ENCODE peak calls at places on chromosomes 6 and 20, in nine cellular contexts. E is CD8-positive, alpha-beta memory T cell; N is effector memory CD4-positive, alpha-beta T cell; M is lower lobe of right lung; V is fibroblast of lung; T is GM23338; R is mucosa of descending colon; Q is tibial artery; O is CD4-positive, CD25-positive, alpha-beta regulatory T cell. F is an unnamed sample. For H3K4me1, the result is how much of the 10 kb centered on the place peaks cover.

GRCh38 chr6:124882580-124883393 is 79.5 kb upstream of the RNF217 start:
- DNase-seq in E (no peak), N (no peak), M (no peak), V (peak), T (no peak), R (no peak), Q (no peak), O (no peak), F (no peak)

GRCh38 chr6:137304020-137304780 is 85.0 kb upstream of the IFNGR1 start:
- DNase-seq in E (no peak), N (no peak), M (no peak), V (no peak), T (no peak), R (no peak), Q (no peak), O (no peak), F (no peak)

GRCh38 chr20:34549291-34549928 is 9.1 kb upstream of the MAP1LC3A start:
- DNase-seq in E (no peak), N (no peak), M (no peak), V (no peak), T (peak), R (peak), Q (no peak), O (peak), F (peak)

GRCh38 chr6:16872543-16873230 is 111.4 kb upstream of the ATXN1 start:
- DNase-seq in E (no peak), N (no peak), M (no peak), V (no peak), T (peak), R (no peak), Q (no peak), O (no peak), F (no peak)

GRCh38 chr20:19774086-19774933 is 16.3 kb downstream of the RIN2 start:
- DNase-seq in E (no peak), N (no peak), M (no peak), V (no peak), T (no peak), R (no peak), Q (no peak), O (no peak), F (no peak)

GRCh38 chr6:96520851-96521115 is 823 bp upstream of the UFL1 start:
- DNase-seq in E (no peak), N (no peak), M (no peak), V (no peak), T (no peak), R (no peak), Q (no peak), O (peak), F (no peak)

GRCh38 chr20:51404297-51405060 is 138.0 kb downstream of the NFATC2 start:
- DNase-seq in E (peak), N (peak), M (no peak), V (no peak), T (no peak), R (peak), Q (no peak), O (peak), F (peak)

GRCh38 chr6:139891471-139891870 is 517.0 kb upstream of the CITED2 start:
- DNase-seq in E (no peak), N (no peak), M (no peak), V (no peak), T (no peak), R (no peak), Q (no peak), O (no peak), F (no peak)

GRCh38 chr6:160375561-160375949 is 27.4 kb downstream of the SLC22A3 start:
- DNase-seq in E (no peak), N (no peak), M (no peak), V (no peak), T (no peak), R (no peak), Q (no peak), O (no peak), F (no peak)

DNA sequence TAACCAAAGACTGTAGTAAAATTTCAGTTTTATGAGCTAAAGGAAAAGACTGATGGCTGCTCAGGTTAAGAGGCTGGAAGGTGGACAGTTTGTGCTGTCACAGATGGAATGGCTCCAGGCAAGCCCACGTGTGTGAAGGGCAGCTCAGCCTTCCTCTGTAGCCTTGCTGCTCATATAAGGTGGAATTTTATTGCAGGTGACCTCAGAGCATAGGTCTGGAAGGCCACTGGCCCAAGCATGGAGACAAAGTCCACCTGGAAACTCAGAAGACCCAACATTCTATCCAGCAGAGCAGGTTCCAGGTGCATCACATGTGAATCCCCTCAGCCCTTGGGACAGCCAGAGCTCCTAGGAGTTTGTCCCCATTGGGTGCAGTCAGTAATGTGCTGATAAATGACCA is 53.7 kb downstream of the KAT14 start:
- DNase-seq in E (no peak), N (no peak), M (no peak), V (no peak), T (no peak), R (no peak), Q (no peak), O (no peak), F (no peak)
- H3K4me3 ChIP-seq in E (no peak), N (no peak), M (no peak), V (no peak), T (no peak), R (no peak), Q (no peak), O (no peak), F (no peak)

DNA sequence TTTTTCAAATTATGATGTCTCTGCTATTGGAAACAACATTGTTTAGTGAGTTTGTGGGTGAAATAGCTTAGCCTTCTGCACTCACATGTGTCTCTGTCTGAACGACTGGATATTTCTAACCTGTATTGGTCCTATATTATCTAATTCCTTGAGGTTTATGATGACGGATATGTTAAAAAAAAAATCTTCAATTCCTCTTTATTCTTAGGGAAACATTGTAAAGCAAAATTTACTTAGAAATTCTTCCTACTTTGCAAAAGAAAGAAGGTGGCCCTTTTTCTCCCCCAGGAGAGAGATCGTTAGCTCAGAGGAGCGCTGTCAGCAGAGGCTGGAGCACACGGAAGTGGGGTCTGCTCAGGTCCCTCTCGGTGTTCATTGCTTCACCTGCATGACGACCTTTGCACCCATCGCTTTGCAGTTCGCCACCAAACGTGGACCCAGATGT is 149.8 kb downstream of the ZDHHC14 start:
- DNase-seq in E (no peak), N (no peak), M (no peak), V (no peak), T (no peak), R (no peak), Q (no peak), O (no peak), F (no peak)
- H3K4me1 ChIP-seq in E (under half), N (under half), M (under half), V (under half), T (half or more), R (under half), Q (under half), O (under half), F (under half)

DNA sequence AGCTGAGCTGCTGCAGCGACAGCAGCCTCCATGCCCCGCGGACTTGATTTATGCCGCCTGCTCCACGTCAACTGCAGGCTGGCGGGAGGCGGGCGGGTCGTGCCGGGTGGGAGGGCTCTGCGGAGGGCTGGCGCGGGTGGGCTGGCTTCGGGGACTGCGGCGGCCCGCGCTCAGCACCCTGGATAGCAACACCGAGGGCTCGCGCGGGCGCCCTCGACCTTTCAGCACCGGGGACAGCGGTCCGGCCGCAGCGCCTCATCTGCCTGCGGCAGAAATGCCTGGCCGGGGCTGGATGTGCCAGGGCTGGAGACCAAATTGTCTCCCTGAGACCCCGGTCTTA is 792 bp downstream of the SNAP25 start:
- DNase-seq in E (peak), N (peak), M (peak), V (peak), T (peak), R (peak), Q (peak), O (peak), F (peak)
- H3K4me3 ChIP-seq in E (no peak), N (peak), M (peak), V (peak), T (peak), R (no peak), Q (peak), O (no peak), F (no peak)

GRCh38 chr20:53085720-53086119 is 113.6 kb downstream of the TSHZ2 start:
- DNase-seq in E (no peak), N (no peak), M (no peak), V (no peak), T (no peak), R (no peak), Q (no peak), O (no peak), F (no peak)

GRCh38 chr20:53087034-53087777 is 115.0 kb downstream of the TSHZ2 start:
- DNase-seq in E (no peak), N (no peak), M (no peak), V (peak), T (no peak), R (no peak), Q (peak), O (no peak), F (peak)

GRCh38 chr20:53091789-53092188 is 119.6 kb downstream of the TSHZ2 start:
- DNase-seq in E (no peak), N (no peak), M (no peak), V (no peak), T (no peak), R (no peak), Q (no peak), O (no peak), F (no peak)

GRCh38 chr20:53089866-53090265 is 117.7 kb downstream of the TSHZ2 start:
- DNase-seq in E (no peak), N (no peak), M (no peak), V (no peak), T (no peak), R (no peak), Q (no peak), O (no peak), F (peak)

DNA sequence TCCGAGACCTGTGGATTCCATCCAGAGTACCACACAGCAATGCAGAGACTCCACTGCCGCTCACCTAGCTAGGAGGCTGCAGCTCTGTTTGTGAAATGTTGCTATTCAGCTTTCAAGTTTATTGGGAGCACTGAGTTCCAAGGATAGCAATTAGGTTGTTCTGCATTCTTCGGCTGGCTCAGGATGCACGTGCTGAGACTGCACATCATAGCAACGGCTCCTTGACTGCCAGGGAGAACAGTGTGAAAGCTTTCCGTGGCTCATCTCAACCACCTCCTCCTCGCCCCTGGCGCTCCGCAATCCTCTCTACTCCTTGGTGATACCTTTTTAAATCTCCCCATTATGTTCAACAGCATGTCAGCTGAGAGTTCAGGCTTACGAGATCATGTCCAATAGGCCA is 116.6 kb downstream of the TSHZ2 start:
- DNase-seq in E (no peak), N (no peak), M (no peak), V (no peak), T (no peak), R (no peak), Q (peak), O (no peak), F (no peak)
- H3K4me1 ChIP-seq in E (under half), N (under half), M (under half), V (under half), T (under half), R (under half), Q (under half), O (under half), F (under half)

GRCh38 chr6:127897437-127897836 is 3.4 kb downstream of the THEMIS start:
- DNase-seq in E (no peak), N (no peak), M (no peak), V (no peak), T (no peak), R (no peak), Q (no peak), O (no peak), F (no peak)

GRCh38 chr6:127891731-127892326 is 9.0 kb downstream of the THEMIS start:
- DNase-seq in E (no peak), N (no peak), M (no peak), V (no peak), T (no peak), R (no peak), Q (no peak), O (no peak), F (no peak)

GRCh38 chr6:127893541-127893940 is 7.3 kb downstream of the THEMIS start:
- DNase-seq in E (no peak), N (no peak), M (no peak), V (no peak), T (peak), R (no peak), Q (no peak), O (no peak), F (no peak)
- H3K4me3 ChIP-seq in E (peak), N (peak), M (no peak), V (no peak), T (no peak), R (no peak), Q (no peak), O (peak), F (no peak)

GRCh38 chr20:41139227-41140093 is 2.1 kb downstream of the PLCG1 start:
- DNase-seq in E (no peak), N (no peak), M (no peak), V (no peak), T (no peak), R (no peak), Q (no peak), O (peak), F (no peak)
- H3K4me1 ChIP-seq in E (half or more), N (half or more), M (half or more), V (under half), T (half or more), R (under half), Q (under half), O (half or more), F (under half)

DNA sequence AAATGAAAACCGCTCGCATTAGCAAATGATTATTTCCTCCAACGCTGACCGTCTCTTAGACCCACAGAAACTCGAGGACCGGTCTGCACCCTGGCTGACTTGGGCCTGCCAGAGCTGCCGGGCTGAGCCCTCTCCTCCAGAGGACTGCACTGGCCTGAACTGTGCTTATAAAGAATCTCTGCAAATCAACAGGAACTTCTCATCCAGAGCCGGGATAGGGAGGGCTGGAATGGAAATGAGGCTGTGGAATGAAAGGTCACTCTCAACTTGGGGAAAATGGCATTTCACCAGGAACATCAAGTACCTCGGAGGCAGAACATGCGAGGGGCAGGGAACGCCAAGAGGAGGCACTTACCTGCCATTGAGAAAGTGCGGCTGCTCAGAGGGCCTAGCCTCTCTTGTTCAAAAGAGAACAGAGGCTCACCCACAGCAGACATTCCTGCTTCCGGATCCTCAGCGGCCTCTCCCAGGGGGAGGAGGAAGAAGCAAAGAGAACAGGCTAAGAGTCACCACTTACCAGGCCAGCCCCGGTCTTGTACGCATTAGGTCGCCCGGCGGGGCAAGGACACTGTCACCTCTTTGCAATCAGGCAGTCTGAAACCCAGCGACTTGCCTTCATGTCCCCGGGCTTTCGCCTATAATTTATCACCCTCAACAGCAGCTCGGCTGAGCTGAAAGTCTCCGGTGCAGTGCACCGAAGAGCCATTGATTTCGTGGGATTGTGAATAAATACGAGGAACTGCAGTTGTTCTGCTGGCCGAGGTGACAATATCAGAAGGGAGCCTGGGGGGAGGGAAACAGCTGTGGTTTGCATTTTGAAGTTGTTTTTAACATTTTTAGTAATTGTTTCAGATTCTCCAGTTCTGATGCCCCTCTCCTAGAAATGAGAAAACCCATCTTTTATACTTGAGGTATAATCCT is 37.6 kb downstream of the ZMYND8 start:
- DNase-seq in E (no peak), N (no peak), M (peak), V (peak), T (peak), R (peak), Q (peak), O (peak), F (peak)
- H3K4me3 ChIP-seq in E (no peak), N (no peak), M (peak), V (peak), T (peak), R (no peak), Q (peak), O (no peak), F (no peak)

GRCh38 chr6:35048631-35049083 is 92.5 kb downstream of the TCP11 start:
- DNase-seq in E (no peak), N (no peak), M (no peak), V (peak), T (peak), R (peak), Q (peak), O (peak), F (peak)

GRCh38 chr6:35049885-35050284 is 91.3 kb downstream of the TCP11 start:
- DNase-seq in E (no peak), N (no peak), M (no peak), V (peak), T (no peak), R (peak), Q (peak), O (no peak), F (no peak)

GRCh38 chr6:35048031-35048613 is 93.0 kb downstream of the TCP11 start:
- DNase-seq in E (no peak), N (no peak), M (no peak), V (no peak), T (peak), R (peak), Q (peak), O (no peak), F (no peak)

GRCh38 chr6:35050291-35050987 is 90.7 kb downstream of the TCP11 start:
- DNase-seq in E (no peak), N (no peak), M (no peak), V (no peak), T (no peak), R (peak), Q (peak), O (no peak), F (no peak)

DNA sequence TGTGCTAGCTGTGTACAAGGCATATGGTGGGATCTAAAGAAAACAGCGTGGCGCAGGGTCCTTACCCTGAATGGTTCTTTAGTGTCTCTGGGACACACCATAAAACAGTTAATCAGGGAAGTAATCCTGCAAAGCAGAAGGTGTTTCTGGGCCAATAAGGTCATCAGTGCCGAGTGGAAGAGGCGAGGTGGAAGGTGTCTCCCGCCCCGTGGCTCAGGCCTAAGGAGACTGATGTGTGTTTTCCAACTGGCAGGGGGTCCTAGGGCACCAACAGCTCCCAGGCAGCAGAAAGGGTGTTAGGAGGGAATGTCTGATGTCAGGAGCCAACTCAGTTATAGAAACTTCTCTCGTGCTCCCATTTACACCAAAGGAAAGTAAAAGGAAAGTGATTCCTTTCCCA is 91.8 kb downstream of the TCP11 start:
- DNase-seq in E (no peak), N (no peak), M (no peak), V (no peak), T (no peak), R (peak), Q (peak), O (no peak), F (no peak)
- H3K4me1 ChIP-seq in E (under half), N (under half), M (half or more), V (under half), T (under half), R (under half), Q (under half), O (under half), F (under half)

GRCh38 chr6:35722121-35722761 is 14.6 kb upstream of the ARMC12 start:
- DNase-seq in E (no peak), N (no peak), M (no peak), V (peak), T (no peak), R (peak), Q (peak), O (no peak), F (peak)

GRCh38 chr6:35718354-35718695 is 18.5 kb upstream of the ARMC12 start:
- DNase-seq in E (no peak), N (no peak), M (no peak), V (no peak), T (peak), R (no peak), Q (no peak), O (no peak), F (no peak)

GRCh38 chr6:35719407-35719829 is 17.4 kb upstream of the ARMC12 start:
- DNase-seq in E (no peak), N (no peak), M (no peak), V (no peak), T (no peak), R (no peak), Q (no peak), O (no peak), F (no peak)

GRCh38 chr6:35718911-35719381 is 17.9 kb upstream of the ARMC12 start:
- DNase-seq in E (no peak), N (no peak), M (no peak), V (peak), T (no peak), R (no peak), Q (no peak), O (peak), F (no peak)

GRCh38 chr6:35719830-35720733 is 16.8 kb upstream of the ARMC12 start:
- DNase-seq in E (no peak), N (no peak), M (peak), V (peak), T (peak), R (peak), Q (peak), O (peak), F (no peak)
- H3K4me3 ChIP-seq in E (peak), N (no peak), M (peak), V (no peak), T (peak), R (no peak), Q (peak), O (no peak), F (no peak)